ENCODE peak calls at places on chromosomes 3 and 15, in four cellular contexts. P, V, F and Y are unnamed samples. For H3K4me1, the result is how much of the 10 kb centered on the place peaks cover.

GRCh38 chr3:152309535-152310317 is 41.0 kb downstream of the MBNL1 start:
- DNase-seq in V (no peak), F (no peak), P (peak), Y (no peak)

GRCh38 chr3:101381809-101382208 is 61.4 kb upstream of the IMPG2 start:
- DNase-seq in V (peak), F (no peak), P (peak), Y (no peak)

GRCh38 chr15:87777054-87777498 is 479.5 kb downstream of the NTRK3 start:
- DNase-seq in V (no peak), P (peak), F (no peak), Y (no peak)

GRCh38 chr15:39595621-39596221 is 14.8 kb downstream of the THBS1 start:
- DNase-seq in V (no peak), F (no peak), P (peak), Y (no peak)

GRCh38 chr3:32963871-32964270 is 12.4 kb downstream of the CCR4 start:
- DNase-seq in F (no peak), V (no peak), P (no peak), Y (no peak)

GRCh38 chr3:108524547-108524946 is 14.2 kb upstream of the MYH15 start:
- DNase-seq in V (no peak), F (no peak), P (peak), Y (no peak)

GRCh38 chr3:128307029-128307633 is 153.8 kb downstream of the EEFSEC start:
- DNase-seq in F (peak), P (no peak), V (no peak), Y (no peak)

GRCh38 chr15:38690737-38691332 is 126.2 kb upstream of the RASGRP1 start:
- DNase-seq in F (peak), P (peak), V (peak), Y (no peak)

GRCh38 chr3:194261581-194262063 is 89.5 kb downstream of the CPN2 start:
- DNase-seq in P (no peak), F (no peak), V (no peak), Y (no peak)

GRCh38 chr3:119675188-119675874 is 1.9 kb downstream of the COX17 start:
- DNase-seq in V (no peak), F (no peak), P (no peak), Y (no peak)

GRCh38 chr3:179189764-179190163 is 41.6 kb downstream of the PIK3CA start:
- DNase-seq in P (peak), V (no peak), F (no peak), Y (no peak)

GRCh38 chr3:52242039-52242438 is 3.1 kb upstream of the TWF2 start:
- DNase-seq in V (no peak), F (no peak), P (no peak), Y (no peak)
- H3K4me1 ChIP-seq in V (under half), F (under half), P (under half), Y (half or more)

GRCh38 chr3:125916376-125916978 is 52.5 kb upstream of the ROPN1B start:
- DNase-seq in F (peak), P (peak), V (peak), Y (peak)
- TF ChIP-seq CHD1 in F (no peak), P (no peak), V (no peak), Y (no peak)

GRCh38 chr15:59918994-59919951 is 84.8 kb upstream of the FOXB1 start:
- DNase-seq in F (no peak), P (peak), V (no peak), Y (peak)

GRCh38 chr15:59925123-59925522 is 79.0 kb upstream of the FOXB1 start:
- DNase-seq in V (no peak), F (no peak), P (no peak), Y (no peak)

GRCh38 chr15:59917504-59918157 is 86.5 kb upstream of the FOXB1 start:
- DNase-seq in V (peak), F (peak), P (peak), Y (peak)

DNA sequence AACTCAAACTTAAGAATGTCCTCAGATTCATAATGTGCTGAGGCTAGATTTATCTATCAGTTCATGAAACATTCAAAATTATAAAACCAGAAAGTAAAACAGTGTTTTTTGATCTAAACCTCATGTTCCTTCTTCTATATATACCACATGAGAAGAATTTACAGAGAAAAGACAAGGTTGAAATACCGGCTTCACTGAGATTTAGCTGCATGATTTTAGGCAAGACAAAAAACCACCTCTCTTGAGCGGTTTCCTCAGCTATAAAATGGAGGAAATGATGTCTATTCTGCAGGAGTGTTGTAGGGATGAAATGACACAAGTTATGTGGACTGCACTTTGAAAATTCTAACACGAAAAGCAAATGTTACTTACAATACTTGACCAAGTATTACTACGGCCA is 80.6 kb upstream of the FOXB1 start:
- DNase-seq in F (no peak), V (no peak), P (no peak), Y (no peak)
- H3K4me1 ChIP-seq in F (under half), V (under half), P (under half), Y (under half)

DNA sequence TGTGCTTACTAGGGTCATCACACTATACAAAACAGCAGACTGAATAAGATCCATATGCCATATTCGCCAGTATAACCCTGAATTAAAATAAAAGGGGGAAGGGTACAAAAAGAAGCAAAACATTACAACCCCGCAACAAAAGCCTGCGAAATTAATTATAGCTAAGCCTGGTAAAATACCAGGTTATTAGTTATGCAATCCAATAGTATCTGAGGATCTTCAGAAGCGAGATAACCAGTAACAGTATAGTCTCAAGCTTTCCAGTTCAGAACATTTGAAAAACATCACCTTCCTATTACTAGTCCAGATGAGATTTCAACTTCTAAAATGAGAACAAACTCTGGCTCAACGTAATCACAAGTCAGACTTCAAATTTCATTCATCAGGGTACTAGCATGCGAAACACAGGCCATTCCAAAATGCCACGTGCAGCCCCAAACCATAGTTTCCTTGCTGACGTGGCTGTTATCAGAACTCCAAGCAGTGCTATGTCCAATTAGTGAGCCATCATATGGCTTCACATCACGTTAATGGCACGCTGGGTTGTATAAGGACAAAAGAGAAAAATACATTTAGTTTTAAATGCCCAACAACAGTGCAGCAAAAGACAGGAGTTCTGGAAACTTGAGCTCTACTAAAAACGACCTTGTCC is 1.1 kb downstream of the SSR3 start:
- DNase-seq in F (no peak), V (no peak), P (peak), Y (no peak)
- TF ChIP-seq CHD1 in F (no peak), V (no peak), P (no peak), Y (no peak)

DNA sequence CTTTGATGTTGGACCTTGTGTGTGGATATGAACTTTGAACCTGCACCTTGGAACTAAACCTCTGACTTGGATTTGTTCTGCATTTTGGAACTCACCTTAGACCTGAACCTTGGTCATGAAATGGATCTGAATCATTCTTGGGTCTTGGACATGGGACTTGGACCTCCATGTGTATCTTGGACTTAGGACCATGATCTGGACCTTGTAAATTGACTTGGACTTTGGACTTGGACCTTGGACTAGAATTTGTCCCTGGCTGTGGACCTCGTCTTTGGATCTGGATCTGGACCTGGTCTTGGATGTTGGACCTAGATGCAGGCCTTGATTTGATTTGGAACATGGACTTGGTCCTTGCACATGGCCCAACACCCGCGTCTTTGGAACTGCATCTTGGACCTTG is 45.4 kb downstream of the ZNF589 start:
- DNase-seq in P (no peak), V (no peak), F (no peak), Y (no peak)
- H3K4me1 ChIP-seq in P (under half), V (under half), F (under half), Y (under half)

GRCh38 chr15:55770808-55771207 is 27.9 kb upstream of the PRTG start:
- DNase-seq in V (no peak), P (no peak), F (no peak), Y (no peak)
- TF ChIP-seq CHD1 in V (no peak), P (no peak), F (no peak), Y (no peak)

GRCh38 chr3:50635066-50635465 is 18.1 kb downstream of the MAPKAPK3 start:
- DNase-seq in P (no peak), F (no peak), V (no peak), Y (no peak)

GRCh38 chr3:50633233-50633795 is 16.4 kb downstream of the MAPKAPK3 start:
- DNase-seq in V (no peak), F (no peak), P (no peak), Y (no peak)

GRCh38 chr3:50630394-50630793 is 13.4 kb downstream of the MAPKAPK3 start:
- DNase-seq in V (no peak), P (no peak), F (no peak), Y (no peak)

GRCh38 chr3:50630916-50631315 is 14.0 kb downstream of the MAPKAPK3 start:
- DNase-seq in V (no peak), F (no peak), P (no peak), Y (no peak)

DNA sequence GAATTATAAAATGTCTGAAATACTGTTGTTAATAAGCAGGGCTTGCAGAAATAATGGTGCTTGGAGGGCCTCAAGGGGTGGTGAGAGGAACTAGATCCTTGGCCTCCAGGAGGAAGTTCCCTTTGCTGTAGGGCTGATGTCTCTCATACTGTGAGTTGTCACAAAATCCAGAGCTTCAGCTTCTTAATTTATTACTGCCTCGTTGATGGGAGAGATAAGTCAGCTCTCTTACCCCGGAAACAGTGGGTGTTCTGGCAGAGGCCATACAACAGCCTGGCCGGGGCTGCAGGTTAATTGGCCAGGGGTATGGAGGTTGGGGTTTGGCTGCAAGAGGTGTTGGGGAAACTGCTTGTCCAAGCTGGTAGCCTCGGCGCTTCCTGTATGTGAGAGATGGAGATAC is 15.5 kb downstream of the MAPKAPK3 start:
- DNase-seq in F (no peak), P (no peak), V (no peak), Y (no peak)
- H3K4me1 ChIP-seq in F (under half), P (under half), V (under half), Y (under half)